ENCODE peak calls at places on chromosomes 4 and X, in four cellular contexts. V is K562, Z is endothelial cell of umbilical vein, F is IMR-90. W is an unnamed sample. For H3K9me1 and H3K4me1, the result is how much of the 10 kb centered on the place peaks cover.

GRCh38 chrX:113075521-113075920 is 234.9 kb upstream of the AMOT start:
- DNase-seq in V (no peak), Z (no peak), F (no peak), W (no peak)

GRCh38 chrX:18793601-18794089 is 86.2 kb downstream of the PPEF1 start:
- DNase-seq in V (peak), Z (peak), F (no peak), W (no peak)

GRCh38 chr4:25223770-25224375 is 10.0 kb upstream of the PI4K2B start:
- DNase-seq in V (peak), Z (peak), F (peak), W (no peak)

GRCh38 chr4:66178901-66179300 is 508.6 kb upstream of the EPHA5 start:
- DNase-seq in V (no peak), Z (no peak), F (no peak), W (no peak)

GRCh38 chr4:82372502-82372873 is 1.3 kb downstream of the HNRNPD start:
- DNase-seq in V (peak), Z (peak), F (peak), W (no peak)

GRCh38 chr4:118758293-118758692 is 73.1 kb downstream of the METTL14 start:
- DNase-seq in V (no peak), Z (no peak), F (peak), W (no peak)

GRCh38 chr4:6869944-6870343 is 39.7 kb upstream of the TBC1D14 start:
- DNase-seq in V (no peak), Z (no peak), F (no peak), W (no peak)

GRCh38 chrX:110402091-110402854 is 43.6 kb downstream of the RTL9 start:
- DNase-seq in V (peak), Z (no peak), F (peak), W (no peak)

GRCh38 chr4:53804719-53805118 is 213.4 kb upstream of the LNX1 start:
- DNase-seq in V (peak), Z (peak), F (no peak), W (no peak)

GRCh38 chr4:60396680-60397079 is 803.4 kb upstream of the ADGRL3 start:
- DNase-seq in V (no peak), Z (no peak), F (no peak), W (no peak)

GRCh38 chr4:117481742-117482141 is 396.4 kb upstream of the TRAM1L1 start:
- DNase-seq in V (no peak), Z (no peak), F (peak), W (no peak)

GRCh38 chr4:84573738-84574720 is 8.9 kb upstream of the CDS1 start:
- DNase-seq in V (no peak), Z (no peak), F (no peak), W (no peak)

DNA sequence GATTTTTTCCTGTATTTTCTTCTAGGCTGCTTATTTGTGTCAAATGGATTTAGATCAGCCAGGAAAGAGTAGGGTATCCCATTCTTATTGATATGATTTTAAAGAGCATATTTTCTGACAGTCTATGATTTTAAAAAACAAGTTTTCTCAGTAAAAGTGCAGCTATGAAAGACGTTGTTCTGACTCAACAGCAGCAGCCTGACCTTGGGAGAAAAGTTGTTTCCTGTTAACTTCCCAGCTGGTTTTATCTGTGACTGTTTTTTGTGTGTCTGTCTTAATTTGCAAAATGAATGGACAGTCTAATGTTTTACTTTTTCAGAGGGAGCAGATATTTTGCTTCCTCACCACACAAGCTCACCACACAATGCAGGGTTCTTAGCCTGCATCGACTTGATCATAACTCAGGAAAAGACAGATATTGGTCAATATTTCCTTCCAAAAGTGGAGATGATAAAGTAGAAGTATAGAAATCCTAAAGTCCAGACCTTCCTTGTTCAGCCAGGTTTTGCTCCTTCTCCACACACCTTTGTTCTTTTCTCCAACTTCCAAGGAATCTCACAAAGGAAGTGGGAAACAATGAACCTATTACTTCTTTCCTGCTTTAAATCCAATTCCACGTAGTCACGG is 689 bp upstream of the MTHFD2L start:
- DNase-seq in V (peak), Z (peak), F (peak), W (no peak)
- H3K9ac ChIP-seq in V (peak), Z (peak), F (peak), W (peak)

DNA sequence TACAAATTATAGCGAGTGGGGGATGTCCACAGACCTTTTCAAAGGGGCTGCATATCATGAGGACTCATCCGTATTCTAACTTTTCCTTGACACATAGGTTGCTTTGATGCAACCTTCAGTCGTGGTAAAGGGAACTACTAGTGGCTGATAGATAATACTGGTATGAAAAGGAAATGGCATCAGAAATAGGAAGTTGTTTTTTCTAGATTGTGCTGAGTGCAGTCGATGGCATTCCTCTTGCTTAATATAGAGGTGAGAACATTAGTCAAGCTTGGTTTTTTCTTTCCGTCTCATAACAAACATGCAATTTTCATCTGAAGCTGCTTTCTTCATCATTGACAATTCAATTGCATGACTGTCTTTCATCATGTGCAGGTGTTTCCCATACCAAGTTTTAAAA is 16.6 kb downstream of the ENPEP start:
- DNase-seq in V (no peak), Z (no peak), F (no peak), W (no peak)
- H3K9me1 ChIP-seq in V (under half), Z (under half), F (under half), W (under half)

DNA sequence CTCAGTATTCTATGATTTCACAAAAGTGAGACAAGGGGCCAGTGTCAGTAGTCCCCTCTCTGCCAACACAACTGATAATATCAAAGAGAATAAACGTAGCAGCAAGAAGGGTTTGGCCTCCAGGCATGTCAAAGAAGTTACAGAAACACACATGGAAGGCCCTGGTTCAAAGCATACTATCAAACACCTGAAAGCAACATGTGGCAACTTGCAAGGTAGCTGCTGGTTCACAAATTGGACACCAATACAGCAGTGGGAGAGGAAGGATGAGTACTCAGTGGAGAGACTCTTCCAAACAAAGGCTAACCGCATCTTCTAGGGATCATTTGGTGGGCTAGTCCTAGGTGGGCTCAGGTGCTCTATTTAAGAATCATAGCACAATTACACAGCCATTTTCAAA is 74.9 kb upstream of the MAOA start:
- DNase-seq in V (no peak), Z (no peak), F (no peak), W (peak)
- H3K4me1 ChIP-seq in V (under half), Z (under half), F (under half), W (under half)

GRCh38 chrX:87728459-87728858 is 210.9 kb downstream of the KLHL4 start:
- DNase-seq in V (peak), Z (no peak), F (no peak), W (no peak)
- H3K9ac ChIP-seq in V (peak), Z (no peak), F (no peak), W (no peak)

W was measured in keratinocyte.